ENCODE peak calls at places on chromosomes 2 and 18, in six cellular contexts. U is K562; G is CD4-positive, CD25-positive, alpha-beta regulatory T cell; C is osteoblast; Z is SK-N-MC; K is hepatocyte. Q is an unnamed sample.

GRCh38 chr2:120476141-120476540 is 130.2 kb downstream of the INHBB start:
- DNase-seq in U (no peak), G (no peak), C (peak), Z (no peak), K (no peak), Q (no peak)

GRCh38 chr2:10977003-10977402 is 65.3 kb downstream of the KCNF1 start:
- DNase-seq in U (no peak), G (no peak), C (no peak), Z (no peak), K (no peak), Q (no peak)

GRCh38 chr2:144648837-144649485 is 129.0 kb upstream of the ZEB2 start:
- DNase-seq in U (no peak), G (no peak), C (peak), Z (no peak), K (no peak), Q (no peak)

GRCh38 chr2:8458461-8459459 is 223.1 kb upstream of the ID2 start:
- DNase-seq in U (no peak), G (no peak), C (peak), Z (no peak), K (no peak), Q (no peak)

GRCh38 chr2:54122939-54123338 is 7.5 kb downstream of the ACYP2 start:
- DNase-seq in U (no peak), G (no peak), C (peak), Z (no peak), K (peak), Q (no peak)

GRCh38 chr18:6854811-6855210 is 125.3 kb downstream of the ARHGAP28 start:
- DNase-seq in U (no peak), G (no peak), C (no peak), Z (no peak), K (no peak), Q (no peak)

GRCh38 chr2:23009545-23010149 is 375.3 kb upstream of the KLHL29 start:
- DNase-seq in U (no peak), G (no peak), C (no peak), Z (no peak), K (peak), Q (peak)

GRCh38 chr2:33134086-33134763 is 187.5 kb downstream of the LTBP1 start:
- DNase-seq in U (no peak), G (no peak), C (peak), Z (peak), K (peak), Q (peak)

GRCh38 chr2:88429929-88430328 is 22.6 kb downstream of the FOXI3 start:
- DNase-seq in U (no peak), G (no peak), C (no peak), Z (no peak), K (no peak), Q (no peak)

GRCh38 chr18:62979172-62979571 is 263.8 kb downstream of the PHLPP1 start:
- DNase-seq in U (no peak), G (no peak), C (peak), Z (no peak), K (no peak), Q (no peak)

GRCh38 chr2:136235451-136236418 is 117.8 kb upstream of the CXCR4 start:
- DNase-seq in U (no peak), G (no peak), C (no peak), Z (no peak), K (no peak), Q (no peak)

GRCh38 chr2:180907731-180908130 is 72.7 kb upstream of the UBE2E3 start:
- DNase-seq in U (no peak), G (no peak), C (peak), Z (no peak), K (no peak), Q (no peak)

GRCh38 chr2:17539596-17539992 is 902 bp upstream of the VSNL1 start:
- DNase-seq in U (no peak), G (no peak), C (peak), Z (no peak), K (peak), Q (no peak)

GRCh38 chr2:227783404-227784138 is 30.1 kb upstream of the CCL20 start:
- DNase-seq in U (no peak), G (peak), C (no peak), Z (no peak), K (no peak), Q (no peak)

GRCh38 chr2:34107811-34108210 is 508.7 kb upstream of the FAM98A start:
- DNase-seq in U (no peak), G (no peak), C (peak), Z (no peak), K (no peak), Q (no peak)

GRCh38 chr2:39528701-39529100 is 91.6 kb upstream of the MAP4K3 start:
- DNase-seq in U (no peak), G (no peak), C (no peak), Z (no peak), K (no peak), Q (no peak)

GRCh38 chr18:56326386-56327072 is 311.9 kb downstream of the TXNL1 start:
- DNase-seq in U (no peak), G (no peak), C (no peak), Z (no peak), K (no peak), Q (no peak)

GRCh38 chr2:7672027-7672684 is 754.9 kb downstream of the RNF144A start:
- DNase-seq in U (peak), G (peak), C (peak), Z (peak), K (peak), Q (peak)

GRCh38 chr2:86035883-86036789 is 69.5 kb downstream of the POLR1A start:
- DNase-seq in U (no peak), G (peak), C (peak), Z (no peak), K (peak), Q (no peak)

GRCh38 chr18:62939433-62939832 is 224.1 kb downstream of the PHLPP1 start:
- DNase-seq in U (no peak), G (no peak), C (no peak), Z (no peak), K (no peak), Q (no peak)

GRCh38 chr2:111227716-111228141 is 107.0 kb downstream of the BCL2L11 start:
- DNase-seq in U (no peak), G (no peak), C (no peak), Z (no peak), K (no peak), Q (no peak)

GRCh38 chr2:25851740-25852503 is 26.4 kb downstream of the ASXL2 start:
- DNase-seq in U (peak), G (peak), C (peak), Z (peak), K (peak), Q (peak)
- H3K4me3 ChIP-seq in U (peak), G (peak), C (peak), Z (peak), K (no peak), Q (no peak)

GRCh38 chr2:176079285-176079830 is 4.4 kb downstream of the EVX2 start:
- DNase-seq in U (no peak), G (no peak), C (peak), Z (no peak), K (no peak), Q (no peak)

GRCh38 chr2:176080540-176081355 is 3.0 kb downstream of the EVX2 start:
- DNase-seq in U (no peak), G (no peak), C (peak), Z (no peak), K (peak), Q (no peak)

GRCh38 chr2:176078440-176079284 is 5.1 kb downstream of the EVX2 start:
- DNase-seq in U (no peak), G (no peak), C (peak), Z (no peak), K (no peak), Q (no peak)

GRCh38 chr2:176081451-176081992 is 2.2 kb downstream of the EVX2 start:
- DNase-seq in U (no peak), G (no peak), C (peak), Z (no peak), K (no peak), Q (no peak)

DNA sequence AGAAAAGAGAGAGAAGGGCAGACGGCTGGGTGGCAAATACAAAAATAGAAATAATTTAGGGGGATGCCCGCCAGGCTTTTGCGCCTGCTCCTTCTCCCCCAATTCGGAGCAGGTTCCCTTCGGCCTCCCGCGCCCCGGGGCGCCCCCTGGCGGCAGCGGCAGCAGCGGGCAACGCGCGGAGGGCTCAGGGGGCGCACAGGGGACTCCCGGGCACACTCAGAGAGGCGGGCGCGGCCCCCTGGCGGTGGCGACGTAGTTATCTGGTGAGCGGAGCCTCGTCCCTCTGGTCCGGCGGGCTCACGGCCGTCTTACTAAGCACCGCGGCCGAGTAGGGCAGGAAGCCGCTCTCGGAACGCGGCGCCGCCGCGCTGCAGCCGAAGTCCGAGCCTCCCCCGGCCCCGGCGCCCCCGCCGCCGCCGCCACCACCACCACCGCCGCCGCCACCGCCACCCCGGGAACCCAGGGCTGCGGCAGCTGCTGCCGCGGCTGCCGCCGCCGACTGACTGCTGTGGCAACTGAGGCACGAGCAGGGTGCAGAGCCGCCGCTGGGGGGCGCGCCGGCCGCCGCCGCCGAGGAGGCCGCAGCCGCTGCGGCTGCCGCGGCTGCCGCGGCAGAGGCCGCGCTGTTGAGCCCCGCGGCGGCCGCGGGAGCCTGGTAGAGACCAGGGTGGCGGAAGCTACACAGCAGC is 3.8 kb downstream of the EVX2 start:
- DNase-seq in U (peak), G (no peak), C (peak), Z (no peak), K (peak), Q (no peak)
- H3K4me3 ChIP-seq in U (peak), G (no peak), C (peak), Z (no peak), K (peak), Q (no peak)

DNA sequence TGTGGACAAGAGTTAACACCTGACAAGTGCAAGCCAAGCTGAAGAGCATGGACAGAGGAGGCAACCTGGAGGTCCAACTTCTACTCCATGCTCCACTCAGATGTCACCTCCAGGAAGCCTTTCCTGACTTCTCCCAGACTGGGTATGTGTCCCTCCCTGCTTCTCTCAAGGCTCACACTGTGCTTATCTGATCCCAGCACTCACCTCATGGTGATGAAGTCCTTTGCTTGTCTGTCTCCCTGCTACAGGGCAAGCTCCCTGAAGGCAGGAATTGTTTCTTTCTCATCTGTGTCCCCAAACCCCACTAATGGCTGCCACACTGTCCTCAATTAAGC is 2.7 kb upstream of the SLC30A3 start:
- DNase-seq in U (no peak), G (no peak), C (peak), Z (no peak), K (no peak), Q (no peak)
- H3K4me3 ChIP-seq in U (no peak), G (no peak), C (no peak), Z (no peak), K (no peak), Q (no peak)

GRCh38 chr2:63790491-63790890 is 51.2 kb upstream of the UGP2 start:
- DNase-seq in U (no peak), G (no peak), C (no peak), Z (no peak), K (no peak), Q (no peak)

GRCh38 chr2:63789318-63790051 is 52.2 kb upstream of the UGP2 start:
- DNase-seq in U (no peak), G (no peak), C (no peak), Z (peak), K (no peak), Q (no peak)

GRCh38 chr2:63790913-63791312 is 50.8 kb upstream of the UGP2 start:
- DNase-seq in U (no peak), G (no peak), C (peak), Z (no peak), K (peak), Q (no peak)

GRCh38 chr2:63786506-63786905 is 55.2 kb upstream of the UGP2 start:
- DNase-seq in U (no peak), G (no peak), C (no peak), Z (no peak), K (no peak), Q (no peak)

GRCh38 chr2:63788070-63788469 is 53.6 kb upstream of the UGP2 start:
- DNase-seq in U (no peak), G (no peak), C (no peak), Z (peak), K (peak), Q (no peak)
- H3K4me3 ChIP-seq in U (no peak), G (no peak), C (no peak), Z (no peak), K (no peak), Q (no peak)